ENCODE peak calls at places on chromosomes 7 and 10, in four cellular contexts. One of them, this sample, is unnamed.

GRCh38 chr10:110495731-110496552 is 1.8 kb upstream of the DUSP5 start:
- DNase-seq in prostate gland: no peak
- DNase-seq in uterus: peak; percentile 49
- DNase-seq in K562: no peak
- DNase-seq in this sample: peak; percentile 47

GRCh38 chr7:123682690-123683089 is 27.0 kb downstream of the LMOD2 start:
- DNase-seq in K562: peak; percentile 39
- DNase-seq in prostate gland: peak; percentile 21
- DNase-seq in uterus: no peak
- DNase-seq in this sample: no peak

GRCh38 chr7:106731207-106731606 is 70.2 kb upstream of the CCDC71L start:
- DNase-seq in uterus: no peak
- DNase-seq in K562: no peak
- DNase-seq in prostate gland: no peak
- DNase-seq in this sample: no peak

GRCh38 chr7:107718456-107719193 is 25.3 kb upstream of the CBLL1 start:
- DNase-seq in K562: no peak
- DNase-seq in prostate gland: no peak
- DNase-seq in uterus: no peak
- DNase-seq in this sample: no peak

GRCh38 chr10:97865488-97865887 is 15.8 kb downstream of the GOLGA7B start:
- DNase-seq in K562: no peak
- DNase-seq in uterus: no peak
- DNase-seq in prostate gland: no peak
- DNase-seq in this sample: no peak

GRCh38 chr7:134182078-134182477 is 54.9 kb downstream of the LRGUK start:
- DNase-seq in uterus: no peak
- DNase-seq in prostate gland: no peak
- DNase-seq in K562: no peak
- DNase-seq in this sample: no peak

GRCh38 chr10:100515612-100516011 is 4.0 kb downstream of the SEC31B start:
- DNase-seq in uterus: no peak
- DNase-seq in prostate gland: peak; percentile 51
- DNase-seq in K562: no peak
- DNase-seq in this sample: no peak

GRCh38 chr10:93465806-93466675 is 16.1 kb downstream of the MYOF start:
- DNase-seq in K562: peak; percentile 10
- DNase-seq in uterus: peak; percentile 75
- DNase-seq in prostate gland: peak; percentile 95
- DNase-seq in this sample: no peak

GRCh38 chr10:101986277-101986971 is 69.5 kb downstream of the ARMH3 start:
- DNase-seq in K562: no peak
- DNase-seq in uterus: no peak
- DNase-seq in prostate gland: no peak
- DNase-seq in this sample: no peak

GRCh38 chr7:85508642-85509429 is 322.0 kb upstream of the SEMA3D start:
- DNase-seq in K562: no peak
- DNase-seq in prostate gland: no peak
- DNase-seq in uterus: no peak
- DNase-seq in this sample: no peak

GRCh38 chr7:122951006-122951405 is 44.5 kb downstream of the TAS2R16 start:
- DNase-seq in prostate gland: no peak
- DNase-seq in uterus: no peak
- DNase-seq in K562: no peak
- DNase-seq in this sample: no peak

GRCh38 chr7:589781-590575 is 70.3 kb upstream of the PDGFA start:
- DNase-seq in prostate gland: no peak
- DNase-seq in uterus: no peak
- DNase-seq in K562: no peak
- DNase-seq in this sample: no peak

GRCh38 chr7:126041472-126041871 is 1111.8 kb upstream of the POT1 start:
- DNase-seq in prostate gland: no peak
- DNase-seq in K562: no peak
- DNase-seq in uterus: no peak
- DNase-seq in this sample: peak; percentile 47

GRCh38 chr10:96283756-96284155 is 12.4 kb upstream of the BLNK start:
- DNase-seq in prostate gland: no peak
- DNase-seq in uterus: no peak
- DNase-seq in K562: no peak
- DNase-seq in this sample: no peak

GRCh38 chr10:86922553-86922961 is 34.9 kb downstream of the MMRN2 start:
- DNase-seq in prostate gland: no peak
- DNase-seq in K562: no peak
- DNase-seq in uterus: no peak
- DNase-seq in this sample: no peak

GRCh38 chr10:42645103-42645502 is 6.7 kb upstream of the ZNF33B start:
- DNase-seq in uterus: no peak
- DNase-seq in prostate gland: no peak
- DNase-seq in K562: peak; percentile 72
- DNase-seq in this sample: no peak

GRCh38 chr7:46970131-46970430 is 611.8 kb downstream of the TNS3 start:
- DNase-seq in prostate gland: no peak
- DNase-seq in uterus: no peak
- DNase-seq in K562: no peak
- DNase-seq in this sample: no peak

GRCh38 chr10:120598377-120598776 is 141.3 kb downstream of the PLPP4 start:
- DNase-seq in uterus: no peak
- DNase-seq in prostate gland: no peak
- DNase-seq in K562: no peak
- DNase-seq in this sample: peak; percentile 45

GRCh38 chr7:97845622-97846203 is 26.5 kb downstream of the ASNS start:
- DNase-seq in uterus: no peak
- DNase-seq in prostate gland: no peak
- DNase-seq in K562: peak; percentile 19
- DNase-seq in this sample: no peak

GRCh38 chr7:8131694-8132605 is 130.0 kb downstream of the ICA1 start:
- DNase-seq in uterus: no peak
- DNase-seq in prostate gland: no peak
- DNase-seq in K562: peak; percentile 65
- DNase-seq in this sample: no peak

GRCh38 chr10:42973870-42974692 is 102.8 kb upstream of the RET start:
- DNase-seq in prostate gland: no peak
- DNase-seq in uterus: peak; percentile 7
- DNase-seq in K562: no peak
- DNase-seq in this sample: no peak

GRCh38 chr10:120978589-120979252 is 127.6 kb downstream of the WDR11 start:
- DNase-seq in uterus: peak; percentile 38
- DNase-seq in K562: no peak
- DNase-seq in prostate gland: no peak
- DNase-seq in this sample: no peak

DNA sequence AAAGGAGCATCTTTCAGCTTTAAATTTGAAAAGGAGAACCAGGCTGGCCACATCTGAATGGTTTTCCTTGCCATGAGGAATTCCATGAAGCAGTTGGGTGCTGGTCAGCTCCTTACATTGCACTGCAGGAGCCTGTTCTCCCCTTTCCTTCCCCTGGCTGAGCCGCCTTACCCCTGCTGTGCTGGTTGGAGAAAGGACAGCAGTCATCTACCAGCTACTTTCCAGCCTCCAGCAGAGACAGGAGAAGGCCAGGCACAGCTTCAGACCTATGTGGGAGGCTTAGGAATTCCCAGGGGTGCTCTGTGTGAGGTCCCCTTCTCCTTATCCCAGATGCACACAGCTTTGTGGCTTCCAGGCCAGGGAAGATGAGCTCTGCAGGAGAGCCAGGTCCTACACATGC is 4.7 kb downstream of the C10orf71 start:
- DNase-seq in K562: no peak
- DNase-seq in prostate gland: no peak
- DNase-seq in uterus: no peak
- DNase-seq in this sample: no peak
- TF ChIP-seq CTCF in K562: no peak
- TF ChIP-seq CTCF in prostate gland: no peak
- TF ChIP-seq CTCF in uterus: no peak
- TF ChIP-seq CTCF in this sample: no peak

GRCh38 chr7:28483112-28483511 is 70.8 kb downstream of the CREB5 start:
- DNase-seq in K562: no peak
- DNase-seq in uterus: no peak
- DNase-seq in prostate gland: no peak
- DNase-seq in this sample: no peak

GRCh38 chr7:28481131-28481926 is 69.0 kb downstream of the CREB5 start:
- DNase-seq in K562: no peak
- DNase-seq in uterus: no peak
- DNase-seq in prostate gland: no peak
- DNase-seq in this sample: no peak

GRCh38 chr7:28483868-28484267 is 71.5 kb downstream of the CREB5 start:
- DNase-seq in K562: no peak
- DNase-seq in uterus: no peak
- DNase-seq in prostate gland: no peak
- DNase-seq in this sample: no peak

GRCh38 chr7:28487487-28487886 is 75.2 kb downstream of the CREB5 start:
- DNase-seq in K562: no peak
- DNase-seq in prostate gland: no peak
- DNase-seq in uterus: no peak
- DNase-seq in this sample: no peak

GRCh38 chr7:28484276-28484675 is 72.0 kb downstream of the CREB5 start:
- DNase-seq in prostate gland: no peak
- DNase-seq in K562: no peak
- DNase-seq in uterus: no peak
- DNase-seq in this sample: no peak
- H3K4me1 ChIP-seq in prostate gland: no peaks in the 10 kb centered on the region
- H3K4me1 ChIP-seq in K562: no peaks in the 10 kb centered on the region
- H3K4me1 ChIP-seq in uterus: no peaks in the 10 kb centered on the region
- H3K4me1 ChIP-seq in this sample: peaks cover 27% of the 10 kb centered on the region

DNA sequence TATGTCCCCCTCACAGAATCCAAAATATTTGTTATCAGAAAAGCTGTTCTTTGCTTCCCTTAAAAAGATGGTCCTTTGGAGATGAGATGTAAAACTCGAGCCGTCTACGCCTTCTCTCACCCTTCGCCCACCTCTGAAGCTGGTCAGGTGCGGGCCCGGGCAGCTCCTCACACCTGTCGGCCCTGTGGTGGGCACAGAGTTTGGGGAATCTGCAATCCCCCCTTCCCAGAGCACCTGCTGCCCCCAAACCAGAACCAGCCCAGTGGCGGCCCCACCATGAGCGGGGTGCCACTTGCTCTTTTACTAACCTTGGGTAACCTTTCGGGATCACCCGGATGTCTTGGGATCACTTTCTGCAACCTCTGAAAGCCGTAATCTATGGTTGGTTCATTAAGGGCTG is 116.0 kb downstream of the EBF3 start:
- DNase-seq in uterus: no peak
- DNase-seq in K562: no peak
- DNase-seq in prostate gland: no peak
- DNase-seq in this sample: peak; percentile 23
- TF ChIP-seq CTCF in uterus: no peak
- TF ChIP-seq CTCF in K562: no peak
- TF ChIP-seq CTCF in prostate gland: no peak
- TF ChIP-seq CTCF in this sample: no peak

GRCh38 chr7:2732388-2732787 is 44.4 kb downstream of the AMZ1 start:
- DNase-seq in uterus: peak; percentile 10
- DNase-seq in K562: no peak
- DNase-seq in prostate gland: no peak
- DNase-seq in this sample: peak; percentile 10

GRCh38 chr7:2735744-2736143 is 47.7 kb downstream of the AMZ1 start:
- DNase-seq in K562: no peak
- DNase-seq in uterus: no peak
- DNase-seq in prostate gland: no peak
- DNase-seq in this sample: no peak

GRCh38 chr7:2732959-2733584 is 45.1 kb downstream of the AMZ1 start:
- DNase-seq in K562: peak; percentile 72
- DNase-seq in uterus: peak; percentile 69
- DNase-seq in prostate gland: peak; percentile 89
- DNase-seq in this sample: peak; percentile 15

GRCh38 chr7:2734761-2735571 is 47.0 kb downstream of the AMZ1 start:
- DNase-seq in uterus: peak; percentile 60
- DNase-seq in K562: peak; percentile 49
- DNase-seq in prostate gland: no peak
- DNase-seq in this sample: no peak

GRCh38 chr7:2734084-2734601 is 46.1 kb downstream of the AMZ1 start:
- DNase-seq in K562: no peak
- DNase-seq in uterus: no peak
- DNase-seq in prostate gland: no peak
- DNase-seq in this sample: peak; percentile 14
- H3K4me1 ChIP-seq in K562: peaks cover 42% of the 10 kb centered on the region
- H3K4me1 ChIP-seq in uterus: peaks cover 9% of the 10 kb centered on the region
- H3K4me1 ChIP-seq in prostate gland: peaks cover 10% of the 10 kb centered on the region
- H3K4me1 ChIP-seq in this sample: no peaks in the 10 kb centered on the region

GRCh38 chr7:24018331-24018730 is 265.7 kb upstream of the NPY start:
- DNase-seq in uterus: no peak
- DNase-seq in K562: no peak
- DNase-seq in prostate gland: no peak
- DNase-seq in this sample: no peak

GRCh38 chr7:24017519-24017918 is 266.5 kb upstream of the NPY start:
- DNase-seq in prostate gland: no peak
- DNase-seq in uterus: no peak
- DNase-seq in K562: no peak
- DNase-seq in this sample: no peak
- TF ChIP-seq CTCF in prostate gland: no peak
- TF ChIP-seq CTCF in uterus: no peak
- TF ChIP-seq CTCF in K562: no peak
- TF ChIP-seq CTCF in this sample: no peak